ENCODE peak calls at places on chromosomes 4 and X, in ten cellular contexts. One of them, this sample, is unnamed.
A peak's percentile ranks its signal among the peaks of the same experiment; 100 is the strongest.

GRCh38 chr4:163251204-163251603 is 81.2 kb downstream of the NPY1R start:
- DNase-seq in substantia nigra: no peak
- DNase-seq in memory B cell: no peak
- DNase-seq in small intestine: no peak
- DNase-seq in activated B cell treated with CpG ODN at 0.5 μM for 24 hours: no peak
- DNase-seq in GM03348: no peak
- DNase-seq in breast epithelium: no peak
- DNase-seq in G401: no peak
- DNase-seq in caudate nucleus: no peak
- DNase-seq in naive thymus-derived CD8-positive, alpha-beta T cell: no peak
- DNase-seq in this sample: no peak

GRCh38 chrX:15399901-15400500 is 15.8 kb upstream of the VEGFD start:
- DNase-seq in activated B cell treated with CpG ODN at 0.5 μM for 24 hours: no peak
- DNase-seq in naive thymus-derived CD8-positive, alpha-beta T cell: no peak
- DNase-seq in G401: no peak
- DNase-seq in caudate nucleus: no peak
- DNase-seq in small intestine: no peak
- DNase-seq in GM03348: no peak
- DNase-seq in memory B cell: no peak
- DNase-seq in breast epithelium: no peak
- DNase-seq in substantia nigra: no peak
- DNase-seq in this sample: no peak

GRCh38 chr4:95835672-95836071 is 4.2 kb upstream of the PDHA2 start:
- DNase-seq in small intestine: no peak
- DNase-seq in activated B cell treated with CpG ODN at 0.5 μM for 24 hours: no peak
- DNase-seq in GM03348: no peak
- DNase-seq in naive thymus-derived CD8-positive, alpha-beta T cell: no peak
- DNase-seq in breast epithelium: no peak
- DNase-seq in memory B cell: no peak
- DNase-seq in substantia nigra: no peak
- DNase-seq in G401: no peak
- DNase-seq in caudate nucleus: no peak
- DNase-seq in this sample: no peak

GRCh38 chr4:104490096-104490769 is 4.5 kb downstream of the CXXC4 start:
- DNase-seq in small intestine: peak; percentile 39
- DNase-seq in memory B cell: no peak
- DNase-seq in GM03348: no peak
- DNase-seq in substantia nigra: no peak
- DNase-seq in naive thymus-derived CD8-positive, alpha-beta T cell: no peak
- DNase-seq in activated B cell treated with CpG ODN at 0.5 μM for 24 hours: no peak
- DNase-seq in G401: peak; percentile 68
- DNase-seq in caudate nucleus: peak; percentile 45
- DNase-seq in breast epithelium: no peak
- DNase-seq in this sample: no peak

GRCh38 chr4:169342906-169343560 is 72.3 kb upstream of the SH3RF1 start:
- DNase-seq in G401: no peak
- DNase-seq in small intestine: no peak
- DNase-seq in breast epithelium: no peak
- DNase-seq in substantia nigra: no peak
- DNase-seq in memory B cell: no peak
- DNase-seq in activated B cell treated with CpG ODN at 0.5 μM for 24 hours: no peak
- DNase-seq in caudate nucleus: no peak
- DNase-seq in GM03348: peak; percentile 24
- DNase-seq in naive thymus-derived CD8-positive, alpha-beta T cell: no peak
- DNase-seq in this sample: no peak

GRCh38 chr4:15868065-15868464 is 70.5 kb downstream of the FGFBP1 start:
- DNase-seq in caudate nucleus: no peak
- DNase-seq in substantia nigra: no peak
- DNase-seq in GM03348: no peak
- DNase-seq in G401: no peak
- DNase-seq in naive thymus-derived CD8-positive, alpha-beta T cell: peak; percentile 6
- DNase-seq in small intestine: no peak
- DNase-seq in memory B cell: no peak
- DNase-seq in breast epithelium: no peak
- DNase-seq in activated B cell treated with CpG ODN at 0.5 μM for 24 hours: no peak
- DNase-seq in this sample: no peak

GRCh38 chr4:16827045-16827444 is 71.4 kb downstream of the LDB2 start:
- DNase-seq in small intestine: no peak
- DNase-seq in naive thymus-derived CD8-positive, alpha-beta T cell: no peak
- DNase-seq in caudate nucleus: no peak
- DNase-seq in breast epithelium: no peak
- DNase-seq in G401: no peak
- DNase-seq in GM03348: no peak
- DNase-seq in substantia nigra: no peak
- DNase-seq in memory B cell: no peak
- DNase-seq in activated B cell treated with CpG ODN at 0.5 μM for 24 hours: no peak
- DNase-seq in this sample: no peak

GRCh38 chrX:109760241-109760921 is 27.3 kb upstream of the ACSL4 start:
- DNase-seq in GM03348: no peak
- DNase-seq in naive thymus-derived CD8-positive, alpha-beta T cell: no peak
- DNase-seq in caudate nucleus: no peak
- DNase-seq in breast epithelium: no peak
- DNase-seq in memory B cell: no peak
- DNase-seq in substantia nigra: no peak
- DNase-seq in activated B cell treated with CpG ODN at 0.5 μM for 24 hours: no peak
- DNase-seq in G401: no peak
- DNase-seq in small intestine: no peak
- DNase-seq in this sample: no peak

GRCh38 chrX:106397788-106398538 is 213.8 kb upstream of the RADX start:
- DNase-seq in substantia nigra: no peak
- DNase-seq in small intestine: no peak
- DNase-seq in G401: no peak
- DNase-seq in breast epithelium: no peak
- DNase-seq in naive thymus-derived CD8-positive, alpha-beta T cell: no peak
- DNase-seq in activated B cell treated with CpG ODN at 0.5 μM for 24 hours: no peak
- DNase-seq in memory B cell: no peak
- DNase-seq in caudate nucleus: no peak
- DNase-seq in GM03348: no peak
- DNase-seq in this sample: no peak

GRCh38 chr4:38785901-38786402 is 3.2 kb upstream of the TLR10 start:
- DNase-seq in naive thymus-derived CD8-positive, alpha-beta T cell: no peak
- DNase-seq in G401: no peak
- DNase-seq in breast epithelium: no peak
- DNase-seq in substantia nigra: no peak
- DNase-seq in GM03348: no peak
- DNase-seq in small intestine: no peak
- DNase-seq in activated B cell treated with CpG ODN at 0.5 μM for 24 hours: no peak
- DNase-seq in memory B cell: no peak
- DNase-seq in caudate nucleus: no peak
- DNase-seq in this sample: no peak

GRCh38 chr4:78569291-78569821 is 17.8 kb downstream of the ANXA3 start:
- DNase-seq in GM03348: peak; percentile 71
- DNase-seq in small intestine: peak; percentile 25
- DNase-seq in G401: no peak
- DNase-seq in naive thymus-derived CD8-positive, alpha-beta T cell: no peak
- DNase-seq in caudate nucleus: no peak
- DNase-seq in substantia nigra: no peak
- DNase-seq in activated B cell treated with CpG ODN at 0.5 μM for 24 hours: no peak
- DNase-seq in memory B cell: no peak
- DNase-seq in breast epithelium: no peak
- DNase-seq in this sample: peak; percentile 58

GRCh38 chrX:42485621-42486020 is 292.3 kb downstream of the PPP1R2C start:
- DNase-seq in caudate nucleus: no peak
- DNase-seq in naive thymus-derived CD8-positive, alpha-beta T cell: no peak
- DNase-seq in activated B cell treated with CpG ODN at 0.5 μM for 24 hours: no peak
- DNase-seq in memory B cell: no peak
- DNase-seq in GM03348: no peak
- DNase-seq in substantia nigra: no peak
- DNase-seq in breast epithelium: no peak
- DNase-seq in G401: no peak
- DNase-seq in small intestine: no peak
- DNase-seq in this sample: no peak

GRCh38 chr4:73193659-73194058 is 64.9 kb downstream of the ANKRD17 start:
- DNase-seq in GM03348: no peak
- DNase-seq in small intestine: no peak
- DNase-seq in caudate nucleus: no peak
- DNase-seq in memory B cell: no peak
- DNase-seq in substantia nigra: no peak
- DNase-seq in naive thymus-derived CD8-positive, alpha-beta T cell: no peak
- DNase-seq in breast epithelium: no peak
- DNase-seq in activated B cell treated with CpG ODN at 0.5 μM for 24 hours: no peak
- DNase-seq in G401: no peak
- DNase-seq in this sample: no peak

GRCh38 chrX:24259544-24260240 is 54.2 kb downstream of the SUPT20HL2 start:
- DNase-seq in GM03348: peak; percentile 55
- DNase-seq in breast epithelium: no peak
- DNase-seq in caudate nucleus: no peak
- DNase-seq in memory B cell: no peak
- DNase-seq in G401: peak; percentile 24
- DNase-seq in substantia nigra: no peak
- DNase-seq in naive thymus-derived CD8-positive, alpha-beta T cell: peak; percentile 5
- DNase-seq in activated B cell treated with CpG ODN at 0.5 μM for 24 hours: no peak
- DNase-seq in small intestine: peak; percentile 62
- DNase-seq in this sample: peak; percentile 63

GRCh38 chr4:23169598-23170311 is 477.0 kb downstream of the GBA3 start:
- DNase-seq in memory B cell: no peak
- DNase-seq in naive thymus-derived CD8-positive, alpha-beta T cell: no peak
- DNase-seq in activated B cell treated with CpG ODN at 0.5 μM for 24 hours: no peak
- DNase-seq in small intestine: no peak
- DNase-seq in substantia nigra: no peak
- DNase-seq in G401: no peak
- DNase-seq in caudate nucleus: no peak
- DNase-seq in breast epithelium: no peak
- DNase-seq in GM03348: no peak
- DNase-seq in this sample: no peak

This sample was measured in AG08396.